ENCODE peak calls at places on chromosomes 5 and 9, in ten cellular contexts. M, X, F, O, L, Z, T, C, J and R are unnamed samples.

GRCh38 chr9:114034176-114034575 is 43.9 kb downstream of the AMBP start:
- DNase-seq in M (no peak), X (no peak), F (no peak), O (no peak), L (peak), Z (no peak), T (no peak), C (no peak), J (no peak), R (no peak)

GRCh38 chr9:117682955-117683710 is 21.1 kb upstream of the TLR4 start:
- DNase-seq in M (no peak), X (no peak), F (no peak), O (no peak), L (no peak), Z (no peak), T (no peak), C (no peak), J (no peak), R (no peak)

GRCh38 chr5:123950701-123951100 is 438.7 kb downstream of the CSNK1G3 start:
- DNase-seq in M (no peak), X (no peak), F (no peak), O (no peak), L (no peak), Z (no peak), T (no peak), C (no peak), J (no peak), R (no peak)

GRCh38 chr9:126306071-126306647 is 20.5 kb upstream of the MVB12B start:
- DNase-seq in M (no peak), X (no peak), F (no peak), O (no peak), L (no peak), Z (no peak), T (no peak), C (no peak), J (no peak), R (no peak)

GRCh38 chr9:131015112-131015511 is 6.1 kb downstream of the LAMC3 start:
- DNase-seq in M (no peak), X (no peak), F (no peak), O (no peak), L (no peak), Z (no peak), T (no peak), C (no peak), J (no peak), R (peak)

GRCh38 chr5:178288373-178289368 is 56.1 kb upstream of the PHYKPL start:
- DNase-seq in M (peak), X (no peak), F (no peak), O (peak), L (peak), Z (no peak), T (peak), C (peak), J (no peak), R (peak)

GRCh38 chr9:130368631-130369103 is 76.1 kb upstream of the ASS1 start:
- DNase-seq in M (no peak), X (no peak), F (no peak), O (no peak), L (no peak), Z (peak), T (peak), C (no peak), J (no peak), R (no peak)

GRCh38 chr9:15936316-15936869 is 383.6 kb downstream of the CCDC171 start:
- DNase-seq in M (peak), X (peak), F (no peak), O (peak), L (no peak), Z (no peak), T (peak), C (peak), J (peak), R (peak)

GRCh38 chr5:62138607-62139006 is 167.4 kb upstream of the KIF2A start:
- DNase-seq in M (no peak), X (no peak), F (no peak), O (no peak), L (no peak), Z (no peak), T (no peak), C (no peak), J (no peak), R (no peak)

GRCh38 chr9:2022560-2022959 is 7.4 kb downstream of the SMARCA2 start:
- DNase-seq in M (no peak), X (no peak), F (no peak), O (no peak), L (no peak), Z (no peak), T (no peak), C (no peak), J (no peak), R (no peak)

GRCh38 chr9:120018550-120018949 is 561.4 kb downstream of the CDK5RAP2 start:
- DNase-seq in M (no peak), X (no peak), F (no peak), O (no peak), L (no peak), Z (no peak), T (no peak), C (no peak), J (no peak), R (no peak)

GRCh38 chr9:134375430-134376385 is 49.5 kb downstream of the RXRA start:
- DNase-seq in M (peak), X (no peak), F (no peak), O (peak), L (no peak), Z (no peak), T (no peak), C (no peak), J (peak), R (peak)

GRCh38 chr9:137156567-137157375 is 13.1 kb downstream of the LRRC26 start:
- DNase-seq in M (no peak), X (no peak), F (peak), O (peak), L (no peak), Z (peak), T (no peak), C (peak), J (no peak), R (peak)

GRCh38 chr5:178207183-178207916 is 3.0 kb downstream of the HNRNPAB start:
- DNase-seq in M (no peak), X (no peak), F (no peak), O (peak), L (peak), Z (no peak), T (no peak), C (no peak), J (peak), R (no peak)

GRCh38 chr5:148343049-148343413 is 7.7 kb downstream of the SPINK9 start:
- DNase-seq in M (no peak), X (no peak), F (no peak), O (no peak), L (no peak), Z (no peak), T (no peak), C (no peak), J (no peak), R (no peak)

GRCh38 chr5:179089502-179089901 is 29.3 kb downstream of the ZNF354C start:
- DNase-seq in M (no peak), X (no peak), F (no peak), O (no peak), L (no peak), Z (no peak), T (no peak), C (no peak), J (no peak), R (no peak)

GRCh38 chr9:113464672-113465271 is 1.2 kb downstream of the RGS3 start:
- DNase-seq in M (no peak), X (no peak), F (no peak), O (no peak), L (no peak), Z (no peak), T (peak), C (no peak), J (no peak), R (no peak)

GRCh38 chr5:151676719-151677118 is 10.0 kb downstream of the SPARC start:
- DNase-seq in M (no peak), X (no peak), F (no peak), O (no peak), L (no peak), Z (no peak), T (no peak), C (no peak), J (no peak), R (no peak)

GRCh38 chr9:114035845-114036785 is 42.0 kb downstream of the AMBP start:
- DNase-seq in M (no peak), X (no peak), F (no peak), O (no peak), L (no peak), Z (no peak), T (no peak), C (no peak), J (no peak), R (no peak)

GRCh38 chr5:62376064-62376463 is 27.6 kb downstream of the DIMT1 start:
- DNase-seq in M (no peak), X (no peak), F (no peak), O (no peak), L (no peak), Z (no peak), T (peak), C (no peak), J (no peak), R (no peak)